ENCODE peak calls at places on chromosomes 11 and 22, in eight cellular contexts. K is foreskin fibroblast, E is IMR-90, I is GM06990, L is endothelial cell, X is AG04449, B is germinal center, V is kidney. R is an unnamed sample.

GRCh38 chr22:30312053-30312452 is 14.7 kb downstream of the TBC1D10A start:
- DNase-seq in K (peak), E (peak), I (no peak), L (no peak), X (no peak), B (no peak), V (no peak), R (no peak)

GRCh38 chr11:75539459-75540022 is 13.8 kb upstream of the GDPD5 start:
- DNase-seq in K (no peak), E (no peak), I (no peak), L (no peak), X (no peak), B (no peak), V (no peak), R (no peak)

GRCh38 chr22:20520093-20520511 is 12.7 kb downstream of the MED15 start:
- DNase-seq in K (no peak), E (peak), I (no peak), L (no peak), X (no peak), B (no peak), V (peak), R (no peak)

GRCh38 chr11:45079943-45080719 is 66.3 kb upstream of the PRDM11 start:
- DNase-seq in K (no peak), E (no peak), I (peak), L (no peak), X (no peak), B (peak), V (peak), R (peak)

GRCh38 chr11:41175304-41175972 is 284.0 kb downstream of the LRRC4C start:
- DNase-seq in K (no peak), E (no peak), I (no peak), L (no peak), X (no peak), B (no peak), V (no peak), R (no peak)

GRCh38 chr22:42920101-42920820 is 63.2 kb upstream of the ARFGAP3 start:
- DNase-seq in K (peak), E (peak), I (no peak), L (no peak), X (peak), B (no peak), V (no peak), R (no peak)

GRCh38 chr11:31779268-31779879 is 31.7 kb downstream of the PAX6 start:
- DNase-seq in K (peak), E (peak), I (no peak), L (no peak), X (peak), B (no peak), V (no peak), R (no peak)

GRCh38 chr11:16969010-16970004 is 44.9 kb downstream of the PLEKHA7 start:
- DNase-seq in K (no peak), E (no peak), I (no peak), L (no peak), X (no peak), B (no peak), V (no peak), R (peak)

GRCh38 chr11:77175021-77175842 is 47.2 kb downstream of the MYO7A start:
- DNase-seq in K (peak), E (no peak), I (no peak), L (no peak), X (no peak), B (no peak), V (peak), R (no peak)

GRCh38 chr11:126162286-126163030 is 49.0 kb downstream of the RPUSD4 start:
- DNase-seq in K (no peak), E (peak), I (no peak), L (no peak), X (no peak), B (no peak), V (no peak), R (no peak)

GRCh38 chr22:35697142-35697541 is 20.5 kb upstream of the APOL5 start:
- DNase-seq in K (no peak), E (no peak), I (no peak), L (no peak), X (no peak), B (no peak), V (no peak), R (no peak)